ENCODE peak calls at places on chromosome 4, in nine cellular contexts. G, I, V, L, N, S, W, F and X are unnamed samples. For H3K4me1, the result is how much of the 10 kb centered on the place peaks cover.

GRCh38 chr4:122661661-122662160 is 40.8 kb upstream of the IL21 start:
- DNase-seq in I (no peak), S (no peak), V (no peak), L (no peak), G (no peak), F (no peak), N (no peak), W (no peak), X (no peak)

GRCh38 chr4:29970626-29971025 is 749.5 kb upstream of the PCDH7 start:
- DNase-seq in V (peak), W (no peak), S (no peak), N (no peak), I (no peak), G (no peak), L (peak), F (no peak), X (no peak)

GRCh38 chr4:18075823-18076433 is 54.4 kb upstream of the LCORL start:
- DNase-seq in F (peak), L (no peak), W (no peak), N (peak), G (peak), S (no peak), V (peak), I (peak), X (peak)

GRCh38 chr4:113289736-113290135 is 240.3 kb downstream of the ANK2 start:
- DNase-seq in N (no peak), F (no peak), V (no peak), G (no peak), W (no peak), L (no peak), S (no peak), I (no peak), X (no peak)

GRCh38 chr4:89556596-89557305 is 249.2 kb upstream of the GPRIN3 start:
- DNase-seq in G (no peak), I (no peak), F (no peak), S (no peak), W (no peak), L (no peak), N (no peak), V (no peak), X (no peak)

GRCh38 chr4:150047546-150047945 is 30.7 kb upstream of the DCLK2 start:
- DNase-seq in G (no peak), W (no peak), I (no peak), F (no peak), V (no peak), S (no peak), L (no peak), N (no peak), X (no peak)

GRCh38 chr4:5883916-5884315 is 9.0 kb downstream of the CRMP1 start:
- DNase-seq in W (no peak), L (no peak), F (no peak), G (peak), S (no peak), N (no peak), V (no peak), I (no peak), X (no peak)

GRCh38 chr4:169815606-169816005 is 57.9 kb upstream of the HPF1 start:
- DNase-seq in G (no peak), I (no peak), V (no peak), W (no peak), S (no peak), N (peak), L (peak), F (no peak), X (no peak)

GRCh38 chr4:110211007-110211769 is 12.8 kb upstream of the ELOVL6 start:
- DNase-seq in N (peak), F (no peak), S (no peak), V (peak), W (no peak), L (peak), G (peak), I (peak), X (peak)

GRCh38 chr4:150962245-150962644 is 52.8 kb downstream of the LRBA start:
- DNase-seq in V (no peak), L (no peak), I (no peak), F (no peak), N (no peak), S (no peak), G (no peak), W (no peak), X (no peak)

GRCh38 chr4:20075479-20075878 is 176.2 kb upstream of the SLIT2 start:
- DNase-seq in I (no peak), N (no peak), S (no peak), V (no peak), W (no peak), L (no peak), G (no peak), F (no peak), X (no peak)

GRCh38 chr4:41285202-41285876 is 28.6 kb downstream of the UCHL1 start:
- DNase-seq in L (no peak), F (no peak), W (no peak), G (no peak), N (no peak), I (no peak), V (no peak), S (no peak), X (no peak)

GRCh38 chr4:17766826-17767458 is 14.5 kb downstream of the FAM184B start:
- DNase-seq in L (no peak), S (no peak), W (no peak), G (no peak), V (no peak), F (no peak), I (no peak), N (no peak), X (no peak)

GRCh38 chr4:55397521-55398321 is 2.0 kb downstream of the TMEM165 start:
- DNase-seq in V (peak), F (no peak), W (no peak), N (no peak), G (no peak), I (no peak), L (no peak), S (no peak), X (no peak)

GRCh38 chr4:27429260-27429970 is 568.8 kb downstream of the STIM2 start:
- DNase-seq in W (no peak), F (no peak), S (no peak), L (no peak), I (no peak), G (no peak), N (no peak), V (no peak), X (no peak)

GRCh38 chr4:38533024-38533556 is 130.9 kb upstream of the KLF3 start:
- DNase-seq in F (no peak), W (no peak), L (no peak), G (no peak), V (no peak), S (no peak), I (no peak), N (no peak), X (no peak)

GRCh38 chr4:75004755-75005668 is 72.1 kb downstream of the PARM1 start:
- DNase-seq in F (peak), S (no peak), L (no peak), V (no peak), N (no peak), G (peak), W (no peak), I (no peak), X (peak)

GRCh38 chr4:2015008-2015407 is 6.2 kb upstream of the NELFA start:
- DNase-seq in G (no peak), N (no peak), W (no peak), V (no peak), I (no peak), L (no peak), F (no peak), S (no peak), X (no peak)

GRCh38 chr4:134276476-134276875 is 74.9 kb upstream of the PABPC4L start:
- DNase-seq in F (no peak), W (no peak), I (no peak), V (no peak), S (no peak), G (no peak), L (no peak), N (no peak), X (no peak)

GRCh38 chr4:8709729-8710360 is 117.3 kb downstream of the CPZ start:
- DNase-seq in S (peak), F (no peak), W (peak), G (no peak), L (no peak), I (peak), V (no peak), N (no peak), X (no peak)

GRCh38 chr4:38290360-38290759 is 330.2 kb downstream of the PTTG2 start:
- DNase-seq in I (no peak), L (no peak), F (no peak), N (no peak), G (no peak), W (no peak), V (no peak), S (no peak), X (no peak)

GRCh38 chr4:183388021-183388420 is 56.4 kb upstream of the CDKN2AIP start:
- DNase-seq in L (no peak), G (no peak), F (no peak), S (no peak), I (no peak), N (no peak), V (no peak), W (peak), X (no peak)

GRCh38 chr4:17721496-17722360 is 59.7 kb downstream of the FAM184B start:
- DNase-seq in W (no peak), I (no peak), L (no peak), V (no peak), F (no peak), G (no peak), N (no peak), S (no peak), X (peak)

GRCh38 chr4:110508827-110509446 is 33.0 kb downstream of the ENPEP start:
- DNase-seq in L (no peak), S (no peak), N (no peak), W (no peak), V (peak), F (no peak), G (peak), I (no peak), X (no peak)

GRCh38 chr4:163693776-163694175 is 199.3 kb downstream of the TMA16 start:
- DNase-seq in L (no peak), G (no peak), W (no peak), V (no peak), N (no peak), I (no peak), F (no peak), S (no peak), X (no peak)

GRCh38 chr4:138665851-138666250 is 349.7 kb upstream of the NOCT start:
- DNase-seq in G (no peak), S (no peak), F (no peak), N (no peak), W (no peak), I (no peak), V (no peak), L (no peak), X (no peak)

GRCh38 chr4:55671667-55672066 is 35.6 kb upstream of the NMU start:
- DNase-seq in F (no peak), I (no peak), L (no peak), N (no peak), W (no peak), V (no peak), S (no peak), G (no peak), X (no peak)

GRCh38 chr4:115293093-115293462 is 179.7 kb upstream of the NDST4 start:
- DNase-seq in F (no peak), W (no peak), G (no peak), N (no peak), I (no peak), L (no peak), V (no peak), S (no peak), X (no peak)

GRCh38 chr4:128812360-128812958 is 3.0 kb downstream of the JADE1 start:
- DNase-seq in I (no peak), S (peak), L (peak), F (peak), V (peak), W (no peak), N (peak), G (peak), X (peak)

GRCh38 chr4:3317656-3318211 is 24.9 kb downstream of the RGS12 start:
- DNase-seq in I (no peak), S (no peak), G (no peak), N (no peak), F (peak), V (no peak), L (no peak), W (peak), X (no peak)

DNA sequence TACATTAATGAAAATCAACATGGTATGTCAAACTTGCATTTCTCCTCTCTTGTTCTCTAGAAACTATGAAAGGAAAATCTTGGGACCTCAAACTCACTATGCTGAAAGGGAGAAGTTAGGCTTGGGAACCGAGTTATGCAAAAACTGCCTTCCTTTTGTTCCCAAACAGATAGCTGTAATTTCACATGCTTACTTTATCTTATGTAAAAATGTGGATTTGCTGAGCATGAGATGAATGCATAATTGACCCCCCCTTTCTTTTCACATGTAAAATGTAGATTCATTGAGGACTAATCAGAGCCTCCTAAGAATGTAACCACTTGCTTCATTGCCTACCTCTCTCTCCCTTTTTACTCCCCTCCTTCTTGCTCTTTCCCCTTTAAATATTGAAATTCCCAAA is 18.1 kb downstream of the TBC1D9 start:
- DNase-seq in V (no peak), W (no peak), S (no peak), G (no peak), I (no peak), L (no peak), F (no peak), N (no peak), X (no peak)
- H3K4me1 ChIP-seq in V (under half), W (under half), S (under half), G (under half), I (under half), L (under half), F (under half), N (half or more), X (under half)

GRCh38 chr4:186930024-186930423 is 206.4 kb upstream of the FAT1 start:
- DNase-seq in I (no peak), N (no peak), F (no peak), L (no peak), V (no peak), S (no peak), W (no peak), G (no peak), X (no peak)
- H3K4me1 ChIP-seq in I (under half), N (under half), F (under half), L (under half), V (under half), S (under half), W (under half), G (under half), X (under half)

GRCh38 chr4:684611-685010 is 4.3 kb downstream of the SLC49A3 start:
- DNase-seq in G (no peak), N (no peak), S (no peak), L (no peak), I (no peak), F (no peak), W (no peak), V (no peak), X (no peak)
- H3K4me1 ChIP-seq in G (under half), N (half or more), S (under half), L (under half), I (half or more), F (under half), W (under half), V (under half), X (under half)

GRCh38 chr4:152363904-152364303 is 172.0 kb downstream of the FBXW7 start:
- DNase-seq in W (no peak), F (no peak), V (no peak), I (no peak), G (no peak), L (no peak), N (no peak), S (no peak), X (no peak)
- H3K4me1 ChIP-seq in W (under half), F (under half), V (under half), I (under half), G (under half), L (under half), N (under half), S (under half), X (under half)

GRCh38 chr4:101283436-101283835 is 63.9 kb downstream of the PPP3CA start:
- DNase-seq in S (no peak), N (no peak), I (no peak), W (no peak), L (no peak), G (no peak), F (no peak), V (no peak), X (no peak)

GRCh38 chr4:101277661-101278060 is 69.7 kb downstream of the PPP3CA start:
- DNase-seq in G (no peak), I (no peak), F (no peak), L (no peak), V (no peak), W (no peak), N (no peak), S (no peak), X (no peak)

GRCh38 chr4:101279377-101279871 is 67.9 kb downstream of the PPP3CA start:
- DNase-seq in W (no peak), S (no peak), G (no peak), F (no peak), L (no peak), I (no peak), V (no peak), N (no peak), X (peak)

GRCh38 chr4:101282076-101282844 is 65.1 kb downstream of the PPP3CA start:
- DNase-seq in F (peak), S (no peak), N (no peak), G (no peak), W (no peak), L (no peak), I (no peak), V (no peak), X (no peak)

GRCh38 chr4:101280866-101281600 is 66.3 kb downstream of the PPP3CA start:
- DNase-seq in V (peak), L (no peak), I (no peak), W (no peak), S (no peak), G (no peak), F (no peak), N (no peak), X (no peak)
- H3K4me1 ChIP-seq in V (under half), L (under half), I (under half), W (under half), S (under half), G (under half), F (under half), N (under half), X (under half)

DNA sequence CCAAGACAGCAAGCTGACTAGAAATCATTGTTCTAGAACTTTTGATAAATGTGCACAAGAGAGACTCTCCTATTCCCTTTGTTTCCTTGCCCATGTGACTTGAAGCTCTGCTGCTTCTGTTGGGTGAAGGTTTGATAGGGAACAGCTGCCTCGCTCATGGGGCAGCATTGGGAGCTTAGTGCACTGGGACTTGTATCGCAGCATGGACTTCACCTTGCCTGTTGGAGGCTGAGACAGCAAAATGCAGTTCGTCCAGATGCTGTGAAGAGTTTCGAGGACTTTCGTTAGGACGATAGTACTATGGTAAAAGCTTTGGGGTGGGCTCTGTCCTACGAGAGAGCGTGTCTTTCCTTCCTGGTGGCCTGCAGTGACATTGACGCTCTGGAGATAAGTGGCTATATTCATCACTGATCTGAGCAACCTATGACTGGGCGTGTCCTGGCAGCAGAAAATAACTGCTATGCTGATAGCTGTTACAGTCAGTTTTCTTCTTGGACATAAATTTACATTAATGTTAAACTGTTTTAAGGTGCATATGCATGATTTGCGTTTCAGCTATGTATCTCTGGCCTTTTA is 44.8 kb downstream of the ARHGAP10 start:
- DNase-seq in N (no peak), F (no peak), G (no peak), V (no peak), S (no peak), W (no peak), L (no peak), I (no peak), X (no peak)
- H3K4me1 ChIP-seq in N (under half), F (under half), G (under half), V (under half), S (under half), W (under half), L (under half), I (under half), X (under half)

GRCh38 chr4:7052923-7053715 is 9.9 kb downstream of the TADA2B start:
- DNase-seq in N (no peak), L (no peak), G (no peak), I (no peak), F (peak), V (no peak), W (peak), S (no peak), X (peak)

GRCh38 chr4:7051144-7051495 is 7.9 kb downstream of the TADA2B start:
- DNase-seq in L (no peak), W (peak), G (no peak), S (no peak), F (no peak), V (no peak), N (no peak), I (no peak), X (no peak)

GRCh38 chr4:7052313-7052712 is 9.1 kb downstream of the TADA2B start:
- DNase-seq in L (no peak), W (no peak), F (no peak), G (no peak), N (no peak), S (no peak), I (no peak), V (no peak), X (no peak)

GRCh38 chr4:7050481-7051143 is 7.4 kb downstream of the TADA2B start:
- DNase-seq in G (no peak), N (no peak), F (peak), V (no peak), I (no peak), S (no peak), W (peak), L (no peak), X (peak)

GRCh38 chr4:7051905-7052304 is 8.7 kb downstream of the TADA2B start:
- DNase-seq in G (no peak), I (no peak), W (peak), N (no peak), V (no peak), L (no peak), F (no peak), S (no peak), X (no peak)
- H3K4me1 ChIP-seq in G (under half), I (under half), W (under half), N (under half), V (under half), L (under half), F (under half), S (under half), X (under half)

GRCh38 chr4:72376901-72377300 is 192.1 kb downstream of the ADAMTS3 start:
- DNase-seq in G (no peak), W (no peak), F (no peak), S (no peak), L (no peak), V (no peak), I (no peak), N (no peak), X (no peak)
- H3K4me1 ChIP-seq in G (under half), W (under half), F (under half), S (under half), L (under half), V (under half), I (under half), N (under half), X (under half)

GRCh38 chr4:142413516-142413915 is 432.6 kb downstream of the INPP4B start:
- DNase-seq in G (no peak), N (no peak), L (no peak), I (no peak), F (no peak), W (no peak), S (no peak), V (no peak), X (no peak)
- H3K4me1 ChIP-seq in G (under half), N (under half), L (under half), I (under half), F (under half), W (under half), S (under half), V (under half), X (under half)

DNA sequence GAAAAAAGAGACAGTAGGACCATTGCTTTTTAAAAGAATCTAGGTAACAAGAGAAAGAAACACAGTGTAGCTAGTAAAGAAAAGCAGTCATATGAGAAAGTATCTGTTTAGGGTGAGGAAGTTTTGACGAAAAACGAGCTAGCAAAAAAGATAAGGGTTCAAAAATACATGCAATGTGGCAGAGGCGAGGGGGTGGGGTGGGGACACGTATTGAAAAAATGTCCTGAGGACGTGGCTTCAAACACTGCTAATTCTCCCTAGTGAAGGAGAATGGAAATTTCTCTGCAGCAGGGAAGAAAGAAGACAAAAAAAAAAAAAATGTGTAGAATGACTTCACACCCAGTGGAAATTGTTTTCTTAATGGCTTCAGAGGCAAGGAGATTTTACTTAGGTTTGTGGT is 856.4 kb upstream of the INTU start:
- DNase-seq in S (no peak), F (no peak), V (no peak), W (no peak), N (no peak), I (no peak), L (no peak), G (no peak), X (no peak)
- H3K4me1 ChIP-seq in S (under half), F (under half), V (under half), W (under half), N (under half), I (under half), L (under half), G (under half), X (under half)